ENCODE peak calls at places on chromosome 21, in ten cellular contexts. I is activated T-helper 1 cell treated with Interleukin-2 at 50 U/mL for 16 hours, W is neural crest cell, E is LoVo, Q is fibroblast of lung, J is HT-29, N is BE2C, L is brain pericyte, P is Right ventricle myocardium superior, C is dorsolateral prefrontal cortex. U is an unnamed sample.

GRCh38 chr21:42525676-42526378 is 12.2 kb downstream of the SLC37A1 start:
- DNase-seq in I (no peak), W (no peak), E (no peak), Q (no peak), J (peak; percentile 40), N (no peak), L (no peak), P (no peak), C (no peak), U (no peak)

GRCh38 chr21:37207441-37208009 is 59.6 kb downstream of the VPS26C start:
- DNase-seq in I (no peak), W (no peak), E (peak; percentile 39), Q (peak; percentile 12), J (peak; percentile 12), N (peak; percentile 50), L (no peak), P (no peak), C (no peak), U (no peak)

GRCh38 chr21:45698493-45698947 is 55.0 kb downstream of the PCBP3 start:
- DNase-seq in I (no peak), W (no peak), E (peak; percentile 28), Q (peak; percentile 99), J (no peak), N (peak; percentile 60), L (peak; percentile 58), P (peak; percentile 74), C (no peak), U (no peak)

GRCh38 chr21:36113647-36114428 is 21.0 kb upstream of the CBR3 start:
- DNase-seq in I (peak; percentile 17), W (no peak), E (peak; percentile 86), Q (no peak), J (peak; percentile 43), N (no peak), L (no peak), P (no peak), C (no peak), U (no peak)

GRCh38 chr21:44854664-44855446 is 18.6 kb downstream of the PTTG1IP start:
- DNase-seq in I (no peak), W (no peak), E (no peak), Q (no peak), J (no peak), N (no peak), L (no peak), P (peak; percentile 43), C (no peak), U (no peak)

GRCh38 chr21:17988038-17988437 is 168.9 kb upstream of the C21orf91 start:
- DNase-seq in I (no peak), W (no peak), E (no peak), Q (no peak), J (no peak), N (no peak), L (no peak), P (no peak), C (no peak), U (no peak)

GRCh38 chr21:45544449-45545235 is 2.4 kb upstream of the SLC19A1 start:
- DNase-seq in I (no peak), W (no peak), E (no peak), Q (no peak), J (no peak), N (no peak), L (no peak), P (no peak), C (no peak), U (no peak)

GRCh38 chr21:19529031-19529430 is 1125.4 kb upstream of the TMPRSS15 start:
- DNase-seq in I (no peak), W (no peak), E (no peak), Q (no peak), J (no peak), N (no peak), L (no peak), P (no peak), C (no peak), U (peak; percentile 85)

GRCh38 chr21:42089093-42089631 is 18.0 kb downstream of the UMODL1 start:
- DNase-seq in I (no peak), W (no peak), E (no peak), Q (no peak), J (no peak), N (no peak), L (no peak), P (no peak), C (no peak), U (no peak)

GRCh38 chr21:31614705-31615104 is 44.8 kb upstream of the SOD1 start:
- DNase-seq in I (no peak), W (no peak), E (no peak), Q (no peak), J (no peak), N (no peak), L (no peak), P (no peak), C (no peak), U (no peak)

GRCh38 chr21:27570306-27570868 is 603.5 kb upstream of the ADAMTS5 start:
- DNase-seq in I (no peak), W (no peak), E (no peak), Q (peak; percentile 96), J (no peak), N (no peak), L (peak; percentile 73), P (peak; percentile 79), C (no peak), U (no peak)

GRCh38 chr21:46412521-46413364 is 45.9 kb upstream of the DIP2A start:
- DNase-seq in I (no peak), W (no peak), E (no peak), Q (no peak), J (no peak), N (no peak), L (no peak), P (peak; percentile 31), C (no peak), U (no peak)

GRCh38 chr21:41783476-41784150 is 16.8 kb upstream of the RIPK4 start:
- DNase-seq in I (no peak), W (no peak), E (peak; percentile 94), Q (no peak), J (peak; percentile 90), N (peak; percentile 34), L (no peak), P (no peak), C (no peak), U (no peak)

GRCh38 chr21:29053011-29053553 is 20.4 kb downstream of the CCT8 start:
- DNase-seq in I (no peak), W (no peak), E (no peak), Q (no peak), J (no peak), N (no peak), L (no peak), P (no peak), C (no peak), U (no peak)

GRCh38 chr21:39082656-39083376 is 100.4 kb downstream of the PSMG1 start:
- DNase-seq in I (no peak), W (no peak), E (peak; percentile 23), Q (no peak), J (peak; percentile 78), N (no peak), L (no peak), P (peak; percentile 64), C (no peak), U (peak; percentile 57)

GRCh38 chr21:36792505-36792967 is 93.6 kb downstream of the SIM2 start:
- DNase-seq in I (no peak), W (no peak), E (peak; percentile 10), Q (no peak), J (no peak), N (no peak), L (no peak), P (no peak), C (no peak), U (no peak)

GRCh38 chr21:41958886-41959563 is 5.2 kb upstream of the C2CD2 start:
- DNase-seq in I (no peak), W (no peak), E (no peak), Q (no peak), J (no peak), N (no peak), L (no peak), P (no peak), C (no peak), U (no peak)

GRCh38 chr21:43312751-43313169 is 114.2 kb downstream of the SIK1 start:
- DNase-seq in I (no peak), W (no peak), E (no peak), Q (no peak), J (peak; percentile 34), N (no peak), L (no peak), P (no peak), C (no peak), U (no peak)

GRCh38 chr21:25952306-25952705 is 217.5 kb downstream of the GABPA start:
- DNase-seq in I (no peak), W (no peak), E (no peak), Q (no peak), J (no peak), N (no peak), L (no peak), P (no peak), C (no peak), U (no peak)

GRCh38 chr21:35619184-35619583 is 441.1 kb downstream of the SETD4 start:
- DNase-seq in I (no peak), W (no peak), E (no peak), Q (no peak), J (no peak), N (no peak), L (no peak), P (no peak), C (no peak), U (no peak)

GRCh38 chr21:37800496-37801061 is 115.7 kb downstream of the KCNJ6 start:
- DNase-seq in I (no peak), W (no peak), E (no peak), Q (peak; percentile 33), J (no peak), N (no peak), L (no peak), P (no peak), C (no peak), U (no peak)

GRCh38 chr21:27674037-27674436 is 707.1 kb upstream of the ADAMTS5 start:
- DNase-seq in I (no peak), W (no peak), E (no peak), Q (peak; percentile 77), J (no peak), N (no peak), L (no peak), P (no peak), C (no peak), U (no peak)

GRCh38 chr21:28239345-28239744 is 753.3 kb downstream of the LTN1 start:
- DNase-seq in I (no peak), W (no peak), E (no peak), Q (peak; percentile 49), J (no peak), N (no peak), L (no peak), P (peak; percentile 82), C (no peak), U (peak; percentile 48)

GRCh38 chr21:28215214-28215954 is 777.3 kb downstream of the LTN1 start:
- DNase-seq in I (no peak), W (no peak), E (no peak), Q (peak; percentile 63), J (no peak), N (no peak), L (no peak), P (no peak), C (no peak), U (no peak)

GRCh38 chr21:29277442-29277841 is 21.3 kb upstream of the BACH1 start:
- DNase-seq in I (no peak), W (no peak), E (no peak), Q (no peak), J (no peak), N (no peak), L (no peak), P (no peak), C (no peak), U (no peak)

GRCh38 chr21:32122082-32122481 is 156.8 kb downstream of the MIS18A start:
- DNase-seq in I (no peak), W (no peak), E (no peak), Q (no peak), J (no peak), N (no peak), L (no peak), P (no peak), C (no peak), U (no peak)

GRCh38 chr21:32412162-32412997 is at the start of gene EVA1C:
- DNase-seq in I (peak; percentile 66), W (no peak), E (peak; percentile 86), Q (peak; percentile 63), J (peak; percentile 49), N (peak; percentile 25), L (no peak), P (peak; percentile 84), C (no peak), U (peak; percentile 51)

GRCh38 chr21:41166947-41167346 is 1.0 kb upstream of the BACE2 start:
- DNase-seq in I (no peak), W (no peak), E (no peak), Q (no peak), J (no peak), N (no peak), L (no peak), P (peak; percentile 59), C (no peak), U (no peak)